ENCODE peak calls at places on chromosomes 11 and 22, in six cellular contexts. A is HCT116, H is K562, K is HepG2, W is H1, O is GM12878. G is an unnamed sample.

GRCh38 chr22:38104084-38104483 is 6.4 kb downstream of the BAIAP2L2 start:
- DNase-seq in A (peak), H (peak), K (no peak), W (peak), O (no peak), G (no peak)

GRCh38 chr11:19967796-19968195 is 192.5 kb downstream of the DBX1 start:
- DNase-seq in A (no peak), H (no peak), K (no peak), W (no peak), O (no peak), G (no peak)

GRCh38 chr11:117649656-117650055 is 147.4 kb downstream of the DSCAML1 start:
- DNase-seq in A (no peak), H (no peak), K (no peak), W (no peak), O (no peak), G (no peak)

GRCh38 chr11:71385091-71385490 is 63.1 kb downstream of the DHCR7 start:
- DNase-seq in A (no peak), H (no peak), K (no peak), W (no peak), O (no peak), G (no peak)

GRCh38 chr11:50070389-50070788 is 37.7 kb downstream of the OR4C45 start:
- DNase-seq in A (no peak), H (no peak), K (no peak), W (no peak), O (no peak), G (no peak)

GRCh38 chr11:66221726-66222236 is 46.7 kb upstream of the RAB1B start:
- DNase-seq in A (no peak), H (peak), K (no peak), W (no peak), O (peak), G (no peak)

GRCh38 chr11:85705805-85706204 is 19.8 kb upstream of the CCDC89 start:
- DNase-seq in A (no peak), H (no peak), K (no peak), W (no peak), O (no peak), G (no peak)

GRCh38 chr11:35927067-35927466 is 16.8 kb upstream of the LDLRAD3 start:
- DNase-seq in A (no peak), H (no peak), K (no peak), W (no peak), O (no peak), G (no peak)

GRCh38 chr11:4960877-4961276 is 5.4 kb upstream of the OR51A2 start:
- DNase-seq in A (no peak), H (no peak), K (no peak), W (no peak), O (no peak), G (no peak)

GRCh38 chr11:131954146-131954545 is 583.7 kb downstream of the NTM start:
- DNase-seq in A (no peak), H (no peak), K (no peak), W (no peak), O (no peak), G (no peak)

GRCh38 chr11:108592591-108593213 is 866 bp downstream of the EXPH5 start:
- DNase-seq in A (no peak), H (peak), K (no peak), W (peak), O (no peak), G (no peak)

GRCh38 chr11:1411301-1411700 is 21.6 kb downstream of the BRSK2 start:
- DNase-seq in A (no peak), H (no peak), K (no peak), W (no peak), O (no peak), G (no peak)

GRCh38 chr22:19377565-19378361 is 53.8 kb downstream of the HIRA start:
- DNase-seq in A (no peak), H (no peak), K (no peak), W (no peak), O (no peak), G (no peak)

GRCh38 chr11:57476883-57477506 is 16.7 kb downstream of the RTN4RL2 start:
- DNase-seq in A (no peak), H (no peak), K (no peak), W (peak), O (no peak), G (no peak)

GRCh38 chr11:19939415-19939929 is 220.8 kb downstream of the DBX1 start:
- DNase-seq in A (no peak), H (no peak), K (no peak), W (no peak), O (no peak), G (no peak)

GRCh38 chr11:95592455-95592854 is 197.1 kb downstream of the FAM76B start:
- DNase-seq in A (no peak), H (no peak), K (no peak), W (peak), O (no peak), G (peak)

GRCh38 chr11:121557348-121557747 is 104.6 kb upstream of the SORL1-AS1 start:
- DNase-seq in A (no peak), H (no peak), K (no peak), W (no peak), O (peak), G (no peak)

GRCh38 chr11:66388746-66389386 is 17.3 kb upstream of the SLC29A2 start:
- DNase-seq in A (peak), H (peak), K (peak), W (peak), O (no peak), G (peak)

GRCh38 chr11:99979052-99979451 is 708.0 kb upstream of the ARHGAP42 start:
- DNase-seq in A (no peak), H (no peak), K (no peak), W (no peak), O (no peak), G (no peak)

GRCh38 chr22:42367980-42368378 is 64.2 kb downstream of the NFAM1 start:
- DNase-seq in A (no peak), H (no peak), K (no peak), W (no peak), O (no peak), G (no peak)

GRCh38 chr11:46913484-46913883 is 4.9 kb downstream of the LRP4 start:
- DNase-seq in A (no peak), H (no peak), K (no peak), W (no peak), O (no peak), G (peak)

GRCh38 chr11:20367313-20367948 is 3.9 kb downstream of the HTATIP2 start:
- DNase-seq in A (peak), H (peak), K (peak), W (no peak), O (no peak), G (no peak)

GRCh38 chr11:1473011-1473628 is 13.5 kb downstream of the MOB2 start:
- DNase-seq in A (no peak), H (no peak), K (no peak), W (no peak), O (no peak), G (no peak)

GRCh38 chr11:73425118-73425517 is 48.9 kb downstream of the RELT start:
- DNase-seq in A (no peak), H (no peak), K (no peak), W (no peak), O (no peak), G (no peak)

GRCh38 chr22:33917744-33918406 is 2.4 kb downstream of the LARGE1 start:
- DNase-seq in A (no peak), H (no peak), K (peak), W (no peak), O (peak), G (no peak)

GRCh38 chr11:133082453-133082781 is 449.9 kb downstream of the OPCML start:
- DNase-seq in A (no peak), H (no peak), K (no peak), W (no peak), O (no peak), G (no peak)

GRCh38 chr22:20128902-20129746 is 2.5 kb upstream of the ZDHHC8 start:
- DNase-seq in A (no peak), H (peak), K (peak), W (peak), O (no peak), G (no peak)

DNA sequence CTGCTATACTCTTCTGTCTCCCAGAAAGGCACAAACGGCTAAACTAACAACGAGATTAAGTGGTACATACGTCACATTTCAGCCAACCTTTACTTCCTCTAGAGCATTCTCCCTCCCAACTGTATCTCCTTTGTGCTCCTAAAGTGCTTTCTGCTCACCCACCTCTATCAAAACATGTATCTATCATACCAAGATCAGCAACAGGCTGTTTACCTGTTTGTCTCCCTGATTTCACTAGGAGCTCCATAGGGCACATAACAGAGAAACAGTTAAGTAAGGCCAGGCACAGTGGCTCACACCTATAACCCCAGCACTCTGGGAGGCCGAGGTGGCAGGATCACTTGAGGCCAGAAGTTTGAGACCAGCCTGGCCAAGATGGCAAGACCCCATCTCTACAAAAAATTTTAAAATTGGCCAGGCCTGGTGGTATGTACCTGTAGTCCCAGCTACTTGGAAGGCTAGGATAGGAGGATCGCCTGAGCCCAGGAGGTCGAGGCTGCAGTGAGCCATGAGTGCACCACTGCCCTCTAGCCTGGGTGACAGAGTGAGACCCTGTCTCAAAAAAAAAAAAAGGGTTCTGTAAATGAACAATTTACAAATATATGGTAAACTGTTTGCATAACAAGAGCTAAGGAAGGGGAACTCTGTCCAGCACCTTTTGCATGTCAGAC is 2.8 kb downstream of the NDUFC2 start:
- DNase-seq in A (no peak), H (no peak), K (no peak), W (no peak), O (no peak), G (no peak)
- TF ChIP-seq ZNF274 in A (no peak), H (no peak), K (no peak), W (no peak), O (no peak), G (no peak)

GRCh38 chr11:18383388-18384156 is 10.8 kb upstream of the LDHA start:
- DNase-seq in A (peak), H (peak), K (peak), W (no peak), O (peak), G (no peak)

GRCh38 chr11:18390088-18390487 is 4.3 kb upstream of the LDHA start:
- DNase-seq in A (no peak), H (no peak), K (no peak), W (no peak), O (no peak), G (no peak)

GRCh38 chr11:18379201-18379600 is 15.2 kb upstream of the LDHA start:
- DNase-seq in A (no peak), H (no peak), K (no peak), W (no peak), O (no peak), G (no peak)

GRCh38 chr11:18384157-18384641 is 10.2 kb upstream of the LDHA start:
- DNase-seq in A (no peak), H (peak), K (peak), W (no peak), O (peak), G (no peak)
- TF ChIP-seq ZNF274 in A (no peak), H (no peak), K (no peak), W (no peak), O (no peak), G (no peak)

GRCh38 chr11:17164361-17165246 is 43.2 kb downstream of the PIK3C2A start:
- DNase-seq in A (no peak), H (peak), K (peak), W (no peak), O (no peak), G (no peak)
- TF ChIP-seq ZNF274 in A (no peak), H (no peak), K (no peak), W (no peak), O (no peak), G (no peak)

GRCh38 chr11:44268807-44269080 is 41.2 kb downstream of the ALX4 start:
- DNase-seq in A (no peak), H (no peak), K (no peak), W (no peak), O (no peak), G (no peak)

GRCh38 chr11:44270403-44271192 is 39.3 kb downstream of the ALX4 start:
- DNase-seq in A (no peak), H (peak), K (no peak), W (no peak), O (no peak), G (no peak)

GRCh38 chr11:44268073-44268806 is 41.7 kb downstream of the ALX4 start:
- DNase-seq in A (no peak), H (peak), K (no peak), W (no peak), O (no peak), G (no peak)

GRCh38 chr11:44271286-44271685 is 38.7 kb downstream of the ALX4 start:
- DNase-seq in A (no peak), H (peak), K (no peak), W (no peak), O (no peak), G (no peak)

GRCh38 chr11:44269369-44270351 is 40.3 kb downstream of the ALX4 start:
- DNase-seq in A (no peak), H (peak), K (no peak), W (no peak), O (no peak), G (no peak)
- TF ChIP-seq ZNF274 in A (no peak), H (no peak), K (no peak), W (no peak), O (no peak), G (no peak)

DNA sequence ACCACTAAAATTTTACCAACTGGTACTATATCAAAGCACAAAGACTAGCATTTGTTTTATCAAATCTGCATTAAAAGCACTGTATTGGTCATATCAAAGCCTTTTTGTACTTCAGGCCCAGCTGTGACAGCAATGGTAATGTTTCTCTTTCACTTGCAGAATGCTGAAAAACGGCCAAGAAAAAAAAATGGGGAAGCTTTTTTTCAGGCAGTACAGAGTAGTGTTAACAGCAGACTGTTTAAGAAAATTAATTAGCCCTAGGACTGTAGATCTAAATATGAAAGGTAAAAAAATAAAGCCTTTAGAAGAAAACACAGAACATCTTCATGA is 33.3 kb downstream of the DENND5A start:
- DNase-seq in A (no peak), H (no peak), K (no peak), W (no peak), O (no peak), G (peak)
- TF ChIP-seq ZNF274 in A (no peak), H (no peak), K (no peak), W (no peak), O (no peak), G (no peak)

DNA sequence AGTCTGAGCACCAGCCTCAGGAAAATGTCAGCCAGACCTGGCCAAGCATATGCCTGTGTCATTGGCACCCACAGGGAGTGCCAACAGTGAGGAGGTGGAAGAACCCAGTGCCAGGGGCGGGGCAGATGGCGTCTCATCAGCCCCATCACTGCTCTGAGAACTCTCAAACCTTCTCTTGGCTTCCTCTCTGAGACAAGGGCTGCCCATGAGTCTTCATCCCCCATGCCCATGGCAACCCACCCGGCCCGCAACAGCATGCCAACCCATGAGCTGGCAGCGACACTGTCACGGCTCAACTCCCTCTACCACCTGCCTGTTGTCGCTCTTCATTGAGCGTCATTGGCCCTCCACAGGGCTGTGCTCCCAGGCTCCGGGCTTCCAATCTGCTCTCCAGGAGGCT is 340.5 kb downstream of the BUD13 start:
- DNase-seq in A (no peak), H (no peak), K (no peak), W (no peak), O (no peak), G (no peak)
- TF ChIP-seq ZNF274 in A (no peak), H (no peak), K (no peak), W (no peak), O (no peak), G (no peak)

G was measured in NT2/D1.